ENCODE peak calls at places on chromosomes 12 and 14, in six cellular contexts. O is neural progenitor cell; T is mammary epithelial cell; E is GM23248; H is IMR-90; G is effector memory CD4-positive, alpha-beta T cell. F is an unnamed sample. For H3K36me3 and H3K27me3, the result is how much of the 10 kb centered on the place peaks cover.

GRCh38 chr12:70317781-70318180 is 48.3 kb upstream of the KCNMB4 start:
- DNase-seq in O (no peak), E (no peak), T (no peak), H (no peak), G (no peak), F (no peak)

GRCh38 chr14:90911121-90911520 is 94.9 kb upstream of the TTC7B start:
- DNase-seq in T (no peak), O (no peak), H (no peak), G (no peak), E (no peak), F (no peak)

GRCh38 chr14:88168498-88169165 is 154.4 kb downstream of the KCNK10 start:
- DNase-seq in H (peak), E (peak), G (peak), O (peak), T (peak), F (no peak)

GRCh38 chr14:64296561-64296960 is 2.4 kb upstream of the ESR2 start:
- DNase-seq in O (no peak), H (peak), G (no peak), T (peak), E (no peak), F (no peak)

GRCh38 chr14:77084991-77085390 is 13.1 kb upstream of the CIPC start:
- DNase-seq in E (no peak), G (no peak), H (no peak), O (peak), T (no peak), F (no peak)

GRCh38 chr14:32709072-32709471 is 229.6 kb upstream of the NPAS3 start:
- DNase-seq in O (no peak), T (peak), G (no peak), E (peak), H (peak), F (peak)

GRCh38 chr14:89586258-89587127 is 169.5 kb upstream of the FOXN3 start:
- DNase-seq in H (no peak), G (no peak), E (no peak), O (no peak), T (no peak), F (no peak)

GRCh38 chr14:51869426-51870113 is 9.2 kb downstream of the GNG2 start:
- DNase-seq in G (peak), T (no peak), O (no peak), E (no peak), H (no peak), F (no peak)

GRCh38 chr12:57240926-57241555 is 9.9 kb downstream of the STAC3 start:
- DNase-seq in G (no peak), O (peak), T (no peak), H (no peak), E (peak), F (no peak)

GRCh38 chr12:27319394-27319793 is 13.2 kb upstream of the BMAL2 start:
- DNase-seq in E (peak), O (no peak), G (no peak), T (peak), H (peak), F (no peak)

GRCh38 chr14:102479777-102480176 is 29.8 kb downstream of the ANKRD9 start:
- DNase-seq in H (no peak), T (no peak), E (no peak), O (no peak), G (no peak), F (no peak)

GRCh38 chr12:42255221-42255874 is 17.3 kb upstream of the YAF2 start:
- DNase-seq in G (no peak), T (peak), H (no peak), E (no peak), O (no peak), F (no peak)

GRCh38 chr12:89506050-89506449 is 18.5 kb downstream of the GALNT4 start:
- DNase-seq in H (no peak), T (no peak), G (no peak), E (no peak), O (no peak), F (no peak)
- H3K4me3 ChIP-seq in H (no peak), T (no peak), G (no peak), E (no peak), O (no peak), F (no peak)

DNA sequence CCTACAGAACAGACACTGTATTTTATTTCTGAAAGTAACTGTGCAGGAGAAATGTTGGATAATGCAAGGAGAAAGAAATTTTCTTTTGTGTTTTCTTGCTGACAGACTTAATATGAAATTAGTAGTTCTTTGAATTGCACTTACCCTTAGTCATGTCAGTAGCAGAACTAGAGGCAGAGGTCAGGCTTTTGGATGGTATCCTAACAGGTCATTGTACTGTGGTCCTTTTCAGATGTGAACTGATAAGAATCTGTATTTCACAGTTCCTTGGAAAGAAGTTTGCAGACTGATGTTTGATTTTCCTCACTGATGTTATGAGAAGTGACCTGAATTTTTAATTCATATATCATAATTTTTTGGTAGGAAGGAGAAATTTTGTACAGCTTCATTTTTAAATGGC is 46.0 kb downstream of the VRK1 start:
- DNase-seq in O (no peak), T (no peak), E (no peak), H (no peak), G (no peak), F (no peak)
- H3K36me3 ChIP-seq in O (under half), T (under half), E (under half), H (under half), G (under half), F (under half)

GRCh38 chr12:98741229-98741614 is 96.1 kb downstream of the APAF1 start:
- DNase-seq in T (peak), O (no peak), E (peak), H (peak), G (no peak), F (no peak)
- H3K27me3 ChIP-seq in T (under half), O (under half), E (under half), H (under half), G (under half), F (under half)

DNA sequence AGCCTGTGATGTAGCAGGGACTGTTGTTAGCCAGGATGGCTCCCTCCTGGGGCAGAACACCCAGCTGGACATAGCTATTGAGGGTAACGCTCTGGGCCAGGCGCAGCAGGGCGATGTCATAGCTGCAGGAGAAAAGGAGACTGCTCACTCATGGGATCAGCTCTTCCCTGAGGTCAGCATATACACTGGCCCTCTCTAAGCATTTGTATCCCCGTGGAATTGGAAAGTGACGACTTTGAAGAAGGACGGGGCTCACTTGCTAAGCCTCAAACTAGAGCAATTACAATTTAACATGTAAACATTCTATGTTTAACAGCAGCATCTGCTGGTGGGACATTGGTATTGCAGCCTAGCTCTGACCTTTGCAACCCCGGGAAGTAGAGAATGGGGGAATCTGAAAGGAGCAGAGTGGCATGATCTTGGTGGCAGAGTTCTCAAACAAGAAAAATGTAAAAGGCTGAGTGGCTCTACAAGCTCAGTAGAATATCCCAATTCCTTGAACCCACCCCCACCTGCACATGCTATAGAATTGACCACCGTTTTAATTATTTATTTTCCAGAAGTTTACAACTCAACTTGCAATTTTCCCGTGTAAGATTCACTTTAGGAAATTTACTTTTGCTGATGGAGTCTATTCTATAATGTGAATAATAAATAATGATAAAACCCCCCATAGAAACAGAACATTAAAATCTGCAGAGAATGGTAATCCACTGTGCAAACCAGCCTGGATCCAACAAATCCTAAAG is 5.0 kb downstream of the CELA1 start:
- DNase-seq in T (peak), H (peak), O (peak), E (peak), G (peak), F (peak)
- H3K4me3 ChIP-seq in T (no peak), H (no peak), O (peak), E (peak), G (peak), F (no peak)

GRCh38 chr14:99465288-99465687 is 15.4 kb downstream of the SETD3 start:
- DNase-seq in H (no peak), T (no peak), G (no peak), O (no peak), E (no peak), F (no peak)
- H3K36me3 ChIP-seq in H (under half), T (under half), G (half or more), O (under half), E (under half), F (under half)

F was measured in MG63.